ENCODE peak calls at places on chromosomes 12 and 14, in four cellular contexts. One of them, this sample, is unnamed.

GRCh38 chr14:105257464-105257863 is 9.1 kb downstream of the BTBD6 start:
- DNase-seq in naive thymus-derived CD4-positive, alpha-beta T cell: peak
- DNase-seq in left ventricle myocardium superior: no peak
- DNase-seq in fibroblast of the conjunctiva: no peak
- DNase-seq in this sample: no peak

GRCh38 chr12:48105321-48105866 is 485 bp downstream of the SENP1 start:
- DNase-seq in naive thymus-derived CD4-positive, alpha-beta T cell: peak
- DNase-seq in left ventricle myocardium superior: no peak
- DNase-seq in fibroblast of the conjunctiva: no peak
- DNase-seq in this sample: no peak

GRCh38 chr12:113092478-113093408 is 36.2 kb downstream of the DTX1 start:
- DNase-seq in naive thymus-derived CD4-positive, alpha-beta T cell: no peak
- DNase-seq in left ventricle myocardium superior: peak
- DNase-seq in fibroblast of the conjunctiva: no peak
- DNase-seq in this sample: no peak

GRCh38 chr12:30691122-30691879 is 4.4 kb downstream of the IPO8 start:
- DNase-seq in naive thymus-derived CD4-positive, alpha-beta T cell: no peak
- DNase-seq in left ventricle myocardium superior: peak
- DNase-seq in fibroblast of the conjunctiva: peak
- DNase-seq in this sample: no peak

GRCh38 chr12:40446385-40446784 is 221.6 kb downstream of the LRRK2 start:
- DNase-seq in naive thymus-derived CD4-positive, alpha-beta T cell: no peak
- DNase-seq in left ventricle myocardium superior: no peak
- DNase-seq in fibroblast of the conjunctiva: no peak
- DNase-seq in this sample: peak

GRCh38 chr12:92558806-92559205 is 144.0 kb upstream of the PLEKHG7 start:
- DNase-seq in naive thymus-derived CD4-positive, alpha-beta T cell: no peak
- DNase-seq in left ventricle myocardium superior: no peak
- DNase-seq in fibroblast of the conjunctiva: no peak
- DNase-seq in this sample: no peak

GRCh38 chr12:12474471-12474928 is 88.2 kb downstream of the DUSP16 start:
- DNase-seq in naive thymus-derived CD4-positive, alpha-beta T cell: no peak
- DNase-seq in left ventricle myocardium superior: no peak
- DNase-seq in fibroblast of the conjunctiva: no peak
- DNase-seq in this sample: no peak

GRCh38 chr14:102930753-102931579 is 8.5 kb downstream of the AMN start:
- DNase-seq in naive thymus-derived CD4-positive, alpha-beta T cell: no peak
- DNase-seq in left ventricle myocardium superior: peak
- DNase-seq in fibroblast of the conjunctiva: no peak
- DNase-seq in this sample: no peak

GRCh38 chr12:117045175-117045997 is 53.8 kb downstream of the TESC start:
- DNase-seq in naive thymus-derived CD4-positive, alpha-beta T cell: no peak
- DNase-seq in left ventricle myocardium superior: no peak
- DNase-seq in fibroblast of the conjunctiva: no peak
- DNase-seq in this sample: no peak

This sample was measured in AML-193.